ENCODE peak calls at places on chromosomes 5 and 9, in eight cellular contexts. L is AG04449, D is fibroblast of lung, O is Caco-2, X is AG04450, C is breast epithelium, H is brain microvascular endothelial cell, B is GM20000. U is an unnamed sample.

GRCh38 chr5:76331139-76331538 is 71.9 kb upstream of the IQGAP2 start:
- DNase-seq in B (no peak), C (no peak), L (no peak), H (no peak), X (no peak), O (no peak), D (no peak), U (no peak)

GRCh38 chr9:78713746-78714405 is 417.0 kb downstream of the PSAT1 start:
- DNase-seq in O (no peak), X (no peak), L (peak; percentile 41), B (no peak), C (no peak), H (no peak), D (peak; percentile 88), U (no peak)

GRCh38 chr5:160991205-160991604 is 139.2 kb upstream of the ATP10B start:
- DNase-seq in C (no peak), L (no peak), O (no peak), B (no peak), D (no peak), X (no peak), H (no peak), U (no peak)

GRCh38 chr5:32302822-32303754 is 9.7 kb downstream of the MTMR12 start:
- DNase-seq in O (no peak), D (no peak), B (no peak), L (no peak), X (no peak), C (no peak), H (no peak), U (no peak)

GRCh38 chr5:149471406-149472183 is 79.6 kb downstream of the CSNK1A1 start:
- DNase-seq in X (no peak), B (no peak), L (no peak), C (peak; percentile 67), O (no peak), H (no peak), D (peak; percentile 67), U (no peak)

GRCh38 chr5:133996683-133997252 is 8.0 kb downstream of the VDAC1 start:
- DNase-seq in B (no peak), O (no peak), D (no peak), H (no peak), L (no peak), C (no peak), X (no peak), U (no peak)

GRCh38 chr5:56478062-56478461 is 244.9 kb upstream of the ANKRD55 start:
- DNase-seq in H (no peak), B (no peak), D (no peak), O (no peak), L (no peak), X (no peak), C (no peak), U (no peak)

GRCh38 chr9:101478906-101479305 is 43.3 kb upstream of the ALDOB start:
- DNase-seq in O (no peak), B (no peak), L (no peak), D (no peak), H (no peak), C (no peak), X (no peak), U (no peak)

GRCh38 chr5:167877924-167878323 is 413.5 kb upstream of the WWC1 start:
- DNase-seq in L (no peak), O (no peak), B (no peak), C (no peak), H (no peak), X (no peak), D (no peak), U (no peak)

GRCh38 chr5:60961685-60962084 is 16.7 kb downstream of the NDUFAF2 start:
- DNase-seq in L (no peak), D (peak; percentile 48), X (no peak), H (peak; percentile 27), B (no peak), C (no peak), O (no peak), U (no peak)

GRCh38 chr5:174724484-174725260 is at the start of gene MSX2:
- DNase-seq in B (no peak), D (peak; percentile 90), H (peak; percentile 77), C (peak; percentile 94), X (peak; percentile 64), O (peak; percentile 95), L (peak; percentile 16), U (no peak)

GRCh38 chr9:138038244-138038671 is 160.7 kb downstream of the CACNA1B start:
- DNase-seq in B (no peak), X (no peak), O (no peak), H (no peak), C (peak; percentile 31), L (no peak), D (no peak), U (no peak)

GRCh38 chr9:36543916-36544315 is 28.8 kb upstream of the MELK start:
- DNase-seq in X (no peak), L (no peak), B (no peak), C (no peak), O (no peak), H (no peak), D (peak; percentile 81), U (no peak)

GRCh38 chr5:43063731-43064171 is 23.6 kb upstream of the ANXA2R start:
- DNase-seq in O (no peak), L (no peak), X (no peak), D (no peak), H (peak; percentile 59), B (no peak), C (no peak), U (no peak)

DNA sequence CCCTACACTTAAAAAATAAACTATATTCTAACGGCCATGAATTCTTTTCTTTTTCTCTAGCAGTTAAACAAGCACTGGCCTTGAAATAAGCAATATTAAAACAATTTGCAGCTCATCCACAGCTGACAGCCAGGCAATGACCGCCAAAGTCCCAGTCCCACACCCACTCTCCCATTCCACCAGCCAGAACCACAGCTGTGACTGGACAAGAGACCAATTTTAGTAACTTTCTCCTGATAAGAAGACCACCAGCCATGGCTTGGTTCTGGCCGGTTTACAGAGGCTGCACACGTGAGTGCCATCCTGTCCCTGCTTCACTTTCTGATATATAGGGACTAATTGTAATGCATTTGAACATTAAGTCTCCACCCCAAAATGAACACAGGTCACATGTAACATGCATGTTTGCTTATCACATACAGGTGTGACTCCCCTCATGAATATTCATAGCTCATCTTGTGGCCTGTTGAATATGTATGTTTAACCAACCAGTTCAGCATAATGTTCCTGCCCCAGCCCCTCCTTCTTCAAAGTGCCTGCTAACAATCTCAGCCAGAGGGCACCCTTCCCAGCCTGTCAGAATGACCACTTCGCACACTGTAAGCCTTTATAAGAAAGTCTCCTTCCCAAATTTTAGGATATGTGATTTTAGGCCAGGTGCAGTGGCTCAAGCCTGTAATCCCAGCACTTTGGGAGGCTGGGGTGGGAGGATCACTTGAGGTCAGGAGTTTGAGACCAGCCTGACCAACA is 23.9 kb upstream of the FANCC start:
- DNase-seq in X (no peak), C (no peak), L (no peak), H (no peak), D (peak; percentile 14), B (no peak), O (peak; percentile 29), U (no peak)
- TF ChIP-seq CTCF in X (peak; percentile 54), C (no peak), L (peak; percentile 34), H (peak; percentile 56), D (peak; percentile 35), B (no peak), O (no peak), U (no peak)

DNA sequence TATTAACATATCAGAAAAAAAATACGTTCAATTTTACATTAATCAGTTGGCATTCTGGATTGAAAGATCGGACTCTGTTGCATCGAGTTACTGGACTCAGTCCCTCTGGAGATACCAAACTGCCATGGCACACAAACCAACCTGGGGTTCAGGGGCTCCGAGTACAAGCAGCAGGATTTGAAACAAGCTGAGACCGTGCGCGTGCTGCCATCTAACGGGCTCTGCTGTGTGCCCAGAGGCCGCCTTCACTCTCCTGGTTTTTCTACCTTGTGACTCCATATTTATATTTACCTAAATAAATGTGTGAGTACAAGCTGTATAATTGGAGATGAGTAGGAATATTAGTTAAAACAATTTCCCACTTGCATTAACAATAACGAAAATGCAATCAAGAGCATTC is 48.2 kb downstream of the ANXA1 start:
- DNase-seq in H (no peak), C (no peak), L (no peak), O (no peak), D (no peak), B (no peak), X (no peak), U (no peak)
- TF ChIP-seq CTCF in H (peak; percentile 53), C (no peak), L (peak; percentile 16), O (no peak), D (peak; percentile 19), B (no peak), X (peak; percentile 41), U (no peak)

DNA sequence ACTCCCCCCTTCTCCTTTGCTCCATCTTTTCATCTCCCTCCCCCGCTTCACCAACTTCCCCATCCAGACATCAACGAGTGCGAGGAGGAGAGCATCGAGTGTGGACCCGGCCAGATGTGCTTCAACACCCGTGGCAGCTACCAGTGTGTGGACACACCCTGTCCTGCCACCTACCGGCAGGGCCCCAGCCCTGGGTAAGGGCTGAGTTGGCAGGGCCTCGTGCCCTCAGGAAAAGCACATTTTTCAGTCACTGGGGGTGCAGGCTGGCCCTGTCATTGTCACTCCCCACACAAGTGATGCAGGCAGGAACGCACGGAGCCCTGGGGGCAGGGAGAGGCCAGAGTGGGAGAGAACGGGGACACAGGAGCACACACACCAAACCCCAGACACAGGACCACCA is 12.4 kb upstream of the ASS1 start:
- DNase-seq in X (no peak), C (no peak), H (no peak), D (no peak), B (no peak), O (no peak), L (no peak), U (no peak)
- TF ChIP-seq CTCF in X (no peak), C (no peak), H (no peak), D (no peak), B (no peak), O (no peak), L (no peak), U (no peak)

GRCh38 chr9:133125706-133126696 is 5.0 kb upstream of the RALGDS start:
- DNase-seq in H (peak; percentile 59), B (peak; percentile 80), X (no peak), L (no peak), D (peak; percentile 76), C (no peak), O (no peak), U (no peak)
- TF ChIP-seq CTCF in H (no peak), B (no peak), X (no peak), L (no peak), D (no peak), C (no peak), O (no peak), U (no peak)